ENCODE peak calls at places on chromosomes 6 and 20, in five cellular contexts. One of them, this sample, is unnamed.

GRCh38 chr20:9200196-9200595 is 131.3 kb downstream of the PLCB4 start:
- DNase-seq in substantia nigra: no peak
- DNase-seq in SK-N-SH: no peak
- DNase-seq in stimulated activated naive CD8-positive, alpha-beta T cell treated with anti-CD3 and anti-CD28 coated beads, Interleukin-15, Interleukin-2, amounts not matched to agents 100 U/mL and 50 U/mL, for 24 hours: no peak
- DNase-seq in neuronal stem cell: no peak
- DNase-seq in this sample: no peak

GRCh38 chr6:1491920-1492319 is 102.5 kb downstream of the FOXF2 start:
- DNase-seq in neuronal stem cell: no peak
- DNase-seq in stimulated activated naive CD8-positive, alpha-beta T cell treated with anti-CD3 and anti-CD28 coated beads, Interleukin-15, Interleukin-2, amounts not matched to agents 100 U/mL and 50 U/mL, for 24 hours: no peak
- DNase-seq in SK-N-SH: no peak
- DNase-seq in substantia nigra: no peak
- DNase-seq in this sample: no peak

GRCh38 chr6:137536104-137536773 is 42.0 kb upstream of the OLIG3 start:
- DNase-seq in neuronal stem cell: no peak
- DNase-seq in stimulated activated naive CD8-positive, alpha-beta T cell treated with anti-CD3 and anti-CD28 coated beads, Interleukin-15, Interleukin-2, amounts not matched to agents 100 U/mL and 50 U/mL, for 24 hours: no peak
- DNase-seq in SK-N-SH: no peak
- DNase-seq in substantia nigra: no peak
- DNase-seq in this sample: no peak

GRCh38 chr6:51541847-51542246 is 545.6 kb downstream of the PKHD1 start:
- DNase-seq in stimulated activated naive CD8-positive, alpha-beta T cell treated with anti-CD3 and anti-CD28 coated beads, Interleukin-15, Interleukin-2, amounts not matched to agents 100 U/mL and 50 U/mL, for 24 hours: no peak
- DNase-seq in substantia nigra: no peak
- DNase-seq in SK-N-SH: peak
- DNase-seq in neuronal stem cell: no peak
- DNase-seq in this sample: no peak

GRCh38 chr20:39716796-39717341 is 754.7 kb downstream of the DHX35 start:
- DNase-seq in neuronal stem cell: no peak
- DNase-seq in substantia nigra: no peak
- DNase-seq in stimulated activated naive CD8-positive, alpha-beta T cell treated with anti-CD3 and anti-CD28 coated beads, Interleukin-15, Interleukin-2, amounts not matched to agents 100 U/mL and 50 U/mL, for 24 hours: no peak
- DNase-seq in SK-N-SH: no peak
- DNase-seq in this sample: no peak

GRCh38 chr6:144897441-144897921 is 612.3 kb downstream of the UTRN start:
- DNase-seq in substantia nigra: no peak
- DNase-seq in neuronal stem cell: no peak
- DNase-seq in stimulated activated naive CD8-positive, alpha-beta T cell treated with anti-CD3 and anti-CD28 coated beads, Interleukin-15, Interleukin-2, amounts not matched to agents 100 U/mL and 50 U/mL, for 24 hours: no peak
- DNase-seq in SK-N-SH: no peak
- DNase-seq in this sample: no peak

GRCh38 chr20:43821795-43822194 is 92.9 kb upstream of the TOX2 start:
- DNase-seq in neuronal stem cell: no peak
- DNase-seq in substantia nigra: no peak
- DNase-seq in stimulated activated naive CD8-positive, alpha-beta T cell treated with anti-CD3 and anti-CD28 coated beads, Interleukin-15, Interleukin-2, amounts not matched to agents 100 U/mL and 50 U/mL, for 24 hours: no peak
- DNase-seq in SK-N-SH: no peak
- DNase-seq in this sample: no peak

GRCh38 chr20:1083431-1084080 is 34.8 kb upstream of the PSMF1 start:
- DNase-seq in neuronal stem cell: no peak
- DNase-seq in stimulated activated naive CD8-positive, alpha-beta T cell treated with anti-CD3 and anti-CD28 coated beads, Interleukin-15, Interleukin-2, amounts not matched to agents 100 U/mL and 50 U/mL, for 24 hours: no peak
- DNase-seq in SK-N-SH: no peak
- DNase-seq in substantia nigra: no peak
- DNase-seq in this sample: no peak

GRCh38 chr6:139370047-139370706 is 4.3 kb downstream of the CITED2 start:
- DNase-seq in neuronal stem cell: peak
- DNase-seq in stimulated activated naive CD8-positive, alpha-beta T cell treated with anti-CD3 and anti-CD28 coated beads, Interleukin-15, Interleukin-2, amounts not matched to agents 100 U/mL and 50 U/mL, for 24 hours: no peak
- DNase-seq in SK-N-SH: no peak
- DNase-seq in substantia nigra: no peak
- DNase-seq in this sample: no peak

GRCh38 chr20:61963149-61963548 is 102.5 kb downstream of the TAF4 start:
- DNase-seq in stimulated activated naive CD8-positive, alpha-beta T cell treated with anti-CD3 and anti-CD28 coated beads, Interleukin-15, Interleukin-2, amounts not matched to agents 100 U/mL and 50 U/mL, for 24 hours: no peak
- DNase-seq in neuronal stem cell: no peak
- DNase-seq in substantia nigra: no peak
- DNase-seq in SK-N-SH: no peak
- DNase-seq in this sample: no peak

GRCh38 chr6:167668019-167668753 is 158.5 kb upstream of the AFDN start:
- DNase-seq in substantia nigra: no peak
- DNase-seq in stimulated activated naive CD8-positive, alpha-beta T cell treated with anti-CD3 and anti-CD28 coated beads, Interleukin-15, Interleukin-2, amounts not matched to agents 100 U/mL and 50 U/mL, for 24 hours: no peak
- DNase-seq in SK-N-SH: no peak
- DNase-seq in neuronal stem cell: peak
- DNase-seq in this sample: no peak

GRCh38 chr6:55617272-55617671 is 38.3 kb upstream of the HMGCLL1 start:
- DNase-seq in SK-N-SH: peak
- DNase-seq in substantia nigra: no peak
- DNase-seq in neuronal stem cell: no peak
- DNase-seq in stimulated activated naive CD8-positive, alpha-beta T cell treated with anti-CD3 and anti-CD28 coated beads, Interleukin-15, Interleukin-2, amounts not matched to agents 100 U/mL and 50 U/mL, for 24 hours: no peak
- DNase-seq in this sample: peak

GRCh38 chr6:100633096-100633766 is 168.5 kb upstream of the SIM1 start:
- DNase-seq in stimulated activated naive CD8-positive, alpha-beta T cell treated with anti-CD3 and anti-CD28 coated beads, Interleukin-15, Interleukin-2, amounts not matched to agents 100 U/mL and 50 U/mL, for 24 hours: no peak
- DNase-seq in neuronal stem cell: peak
- DNase-seq in substantia nigra: no peak
- DNase-seq in SK-N-SH: no peak
- DNase-seq in this sample: no peak

GRCh38 chr20:2984956-2985661 is 58.3 kb upstream of the GNRH2 start:
- DNase-seq in SK-N-SH: no peak
- DNase-seq in substantia nigra: no peak
- DNase-seq in stimulated activated naive CD8-positive, alpha-beta T cell treated with anti-CD3 and anti-CD28 coated beads, Interleukin-15, Interleukin-2, amounts not matched to agents 100 U/mL and 50 U/mL, for 24 hours: peak
- DNase-seq in neuronal stem cell: no peak
- DNase-seq in this sample: no peak

GRCh38 chr6:98310408-98310807 is 524.0 kb upstream of the POU3F2 start:
- DNase-seq in neuronal stem cell: no peak
- DNase-seq in substantia nigra: no peak
- DNase-seq in stimulated activated naive CD8-positive, alpha-beta T cell treated with anti-CD3 and anti-CD28 coated beads, Interleukin-15, Interleukin-2, amounts not matched to agents 100 U/mL and 50 U/mL, for 24 hours: no peak
- DNase-seq in SK-N-SH: no peak
- DNase-seq in this sample: no peak

GRCh38 chr6:157428418-157429202 is 47.6 kb downstream of the ZDHHC14 start:
- DNase-seq in substantia nigra: no peak
- DNase-seq in SK-N-SH: no peak
- DNase-seq in neuronal stem cell: no peak
- DNase-seq in stimulated activated naive CD8-positive, alpha-beta T cell treated with anti-CD3 and anti-CD28 coated beads, Interleukin-15, Interleukin-2, amounts not matched to agents 100 U/mL and 50 U/mL, for 24 hours: peak
- DNase-seq in this sample: no peak

GRCh38 chr20:1473244-1473635 is 6.6 kb upstream of the NSFL1C start:
- DNase-seq in SK-N-SH: no peak
- DNase-seq in neuronal stem cell: no peak
- DNase-seq in substantia nigra: no peak
- DNase-seq in stimulated activated naive CD8-positive, alpha-beta T cell treated with anti-CD3 and anti-CD28 coated beads, Interleukin-15, Interleukin-2, amounts not matched to agents 100 U/mL and 50 U/mL, for 24 hours: no peak
- DNase-seq in this sample: no peak

GRCh38 chr6:21441386-21441785 is 152.2 kb upstream of the SOX4 start:
- DNase-seq in SK-N-SH: no peak
- DNase-seq in stimulated activated naive CD8-positive, alpha-beta T cell treated with anti-CD3 and anti-CD28 coated beads, Interleukin-15, Interleukin-2, amounts not matched to agents 100 U/mL and 50 U/mL, for 24 hours: no peak
- DNase-seq in substantia nigra: no peak
- DNase-seq in neuronal stem cell: no peak
- DNase-seq in this sample: no peak